ENCODE peak calls at places on chromosomes 5 and 9, in four cellular contexts. U is right lobe of liver, Y is Peyer's patch, V is IMR-90. X is an unnamed sample. For H3K4me1, the result is how much of the 10 kb centered on the place peaks cover.

GRCh38 chr9:70835323-70835722 is 286.1 kb downstream of the TRPM3 start:
- DNase-seq in U (no peak), Y (no peak), V (no peak), X (no peak)

GRCh38 chr5:144774247-144774646 is 603.6 kb downstream of the KCTD16 start:
- DNase-seq in U (no peak), Y (no peak), V (no peak), X (no peak)

GRCh38 chr5:145062280-145062679 is 772.9 kb downstream of the PRELID2 start:
- DNase-seq in U (no peak), Y (no peak), V (peak), X (no peak)

GRCh38 chr9:89985078-89985477 is 380.3 kb downstream of the GADD45G start:
- DNase-seq in U (no peak), Y (no peak), V (no peak), X (no peak)

GRCh38 chr9:89742660-89743059 is 137.8 kb downstream of the GADD45G start:
- DNase-seq in U (no peak), Y (no peak), V (no peak), X (no peak)

GRCh38 chr9:90442738-90443137 is 199.9 kb downstream of the DIRAS2 start:
- DNase-seq in U (no peak), Y (no peak), V (no peak), X (no peak)

GRCh38 chr5:127549551-127549950 is 32.1 kb downstream of the PRRC1 start:
- DNase-seq in U (no peak), Y (no peak), V (no peak), X (no peak)

GRCh38 chr9:108056083-108056804 is 566.7 kb upstream of the KLF4 start:
- DNase-seq in U (no peak), Y (no peak), V (peak), X (no peak)

GRCh38 chr5:6732634-6733410 is 19.6 kb downstream of the TENT4A start:
- DNase-seq in U (no peak), Y (no peak), V (peak), X (peak)

GRCh38 chr9:78985084-78985738 is 586.6 kb upstream of the TLE4 start:
- DNase-seq in U (no peak), Y (no peak), V (peak), X (no peak)

GRCh38 chr5:43207601-43208000 is 15.6 kb downstream of the NIM1K start:
- DNase-seq in U (no peak), Y (no peak), V (peak), X (no peak)

GRCh38 chr5:96175090-96175489 is 213.4 kb upstream of the ELL2 start:
- DNase-seq in U (no peak), Y (no peak), V (no peak), X (no peak)

GRCh38 chr9:137757139-137757538 is 120.4 kb upstream of the CACNA1B start:
- DNase-seq in U (peak), Y (no peak), V (no peak), X (peak)

GRCh38 chr5:11890777-11891176 is 13.5 kb downstream of the CTNND2 start:
- DNase-seq in U (no peak), Y (no peak), V (no peak), X (no peak)

GRCh38 chr5:39376293-39376714 is 12.0 kb upstream of the C9 start:
- DNase-seq in U (no peak), Y (no peak), V (peak), X (peak)

GRCh38 chr5:33423018-33423630 is 17.6 kb upstream of the TARS1 start:
- DNase-seq in U (no peak), Y (no peak), V (peak), X (no peak)

GRCh38 chr5:113264061-113264460 is 170.7 kb downstream of the TSSK1B start:
- DNase-seq in U (no peak), Y (no peak), V (peak), X (no peak)

GRCh38 chr9:109063765-109064164 is 50.5 kb upstream of the CTNNAL1 start:
- DNase-seq in U (no peak), Y (no peak), V (peak), X (no peak)

GRCh38 chr9:19517202-19517942 is 108.6 kb downstream of the ACER2 start:
- DNase-seq in U (no peak), Y (no peak), V (no peak), X (no peak)

GRCh38 chr9:136022731-136023400 is 61.7 kb upstream of the UBAC1 start:
- DNase-seq in U (no peak), Y (no peak), V (no peak), X (peak)

GRCh38 chr9:3528466-3528865 is 2.7 kb upstream of the RFX3 start:
- DNase-seq in U (no peak), Y (peak), V (no peak), X (no peak)

GRCh38 chr9:18907927-18908625 is 124.9 kb downstream of the SAXO1 start:
- DNase-seq in U (no peak), Y (no peak), V (no peak), X (no peak)

GRCh38 chr5:176732306-176732705 is 78.1 kb upstream of the UNC5A start:
- DNase-seq in U (no peak), Y (no peak), V (no peak), X (no peak)

GRCh38 chr5:179431221-179431620 is 86.0 kb upstream of the ADAMTS2 start:
- DNase-seq in U (no peak), Y (no peak), V (no peak), X (no peak)

GRCh38 chr5:53095222-53095621 is 14.3 kb downstream of the MOCS2 start:
- DNase-seq in U (no peak), Y (no peak), V (no peak), X (no peak)

GRCh38 chr5:84478603-84479002 is 93.9 kb upstream of the EDIL3 start:
- DNase-seq in U (no peak), Y (no peak), V (peak), X (no peak)

GRCh38 chr5:57859626-57860025 is 377.0 kb upstream of the ACTBL2 start:
- DNase-seq in U (no peak), Y (no peak), V (no peak), X (no peak)

GRCh38 chr5:156774273-156774672 is 75.8 kb upstream of the PPP1R2B start:
- DNase-seq in U (no peak), Y (no peak), V (no peak), X (no peak)

GRCh38 chr5:168409601-168410458 is 76.4 kb upstream of the RARS1 start:
- DNase-seq in U (no peak), Y (no peak), V (peak), X (no peak)

GRCh38 chr5:160359816-160360215 is 10.6 kb downstream of the C1QTNF2 start:
- DNase-seq in U (no peak), Y (no peak), V (no peak), X (no peak)

GRCh38 chr5:14588758-14589543 is 7.4 kb downstream of the OTULINL start:
- DNase-seq in U (no peak), Y (no peak), V (no peak), X (peak)

GRCh38 chr5:14590949-14591348 is 9.4 kb downstream of the OTULINL start:
- DNase-seq in U (no peak), Y (no peak), V (no peak), X (no peak)

GRCh38 chr5:14588145-14588544 is 6.6 kb downstream of the OTULINL start:
- DNase-seq in U (no peak), Y (no peak), V (no peak), X (no peak)

GRCh38 chr5:14584848-14585247 is 3.3 kb downstream of the OTULINL start:
- DNase-seq in U (no peak), Y (no peak), V (no peak), X (no peak)

GRCh38 chr5:14587143-14587542 is 5.6 kb downstream of the OTULINL start:
- DNase-seq in U (no peak), Y (no peak), V (no peak), X (peak)
- H3K4me1 ChIP-seq in U (under half), Y (under half), V (under half), X (under half)

DNA sequence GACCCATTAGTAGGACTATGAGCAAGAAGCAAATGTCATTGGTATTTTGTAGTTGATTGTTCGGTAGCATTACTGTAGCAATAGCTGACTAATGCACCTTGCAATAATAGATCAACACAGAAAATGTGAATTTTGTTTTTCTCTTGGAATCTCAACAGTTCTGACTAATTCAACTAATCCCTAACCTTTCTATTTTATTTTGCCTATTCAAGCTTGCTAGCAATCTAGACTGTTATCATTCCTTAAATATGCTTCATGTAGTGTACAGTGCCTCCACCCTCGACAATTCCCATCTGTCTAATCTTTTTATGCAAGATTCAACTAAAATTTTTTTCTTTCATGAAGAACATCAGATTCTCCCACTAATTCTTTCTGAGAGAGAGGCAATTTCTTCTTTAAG is 570.6 kb downstream of the PDE4D start:
- DNase-seq in U (no peak), Y (no peak), V (no peak), X (no peak)
- TF ChIP-seq POLR2A in U (no peak), Y (no peak), V (no peak), X (no peak)

GRCh38 chr5:151164687-151165392 is 7.3 kb upstream of the ANXA6 start:
- DNase-seq in U (peak), Y (peak), V (peak), X (peak)
- H3K4me1 ChIP-seq in U (under half), Y (under half), V (under half), X (under half)

GRCh38 chr9:5580650-5581049 is 48.3 kb upstream of the RIC1 start:
- DNase-seq in U (no peak), Y (no peak), V (no peak), X (no peak)

GRCh38 chr9:5582835-5583195 is 46.1 kb upstream of the RIC1 start:
- DNase-seq in U (no peak), Y (peak), V (peak), X (no peak)

GRCh38 chr9:5587024-5587423 is 41.9 kb upstream of the RIC1 start:
- DNase-seq in U (no peak), Y (no peak), V (peak), X (no peak)

GRCh38 chr9:5592231-5592630 is 36.7 kb upstream of the RIC1 start:
- DNase-seq in U (no peak), Y (no peak), V (no peak), X (no peak)

DNA sequence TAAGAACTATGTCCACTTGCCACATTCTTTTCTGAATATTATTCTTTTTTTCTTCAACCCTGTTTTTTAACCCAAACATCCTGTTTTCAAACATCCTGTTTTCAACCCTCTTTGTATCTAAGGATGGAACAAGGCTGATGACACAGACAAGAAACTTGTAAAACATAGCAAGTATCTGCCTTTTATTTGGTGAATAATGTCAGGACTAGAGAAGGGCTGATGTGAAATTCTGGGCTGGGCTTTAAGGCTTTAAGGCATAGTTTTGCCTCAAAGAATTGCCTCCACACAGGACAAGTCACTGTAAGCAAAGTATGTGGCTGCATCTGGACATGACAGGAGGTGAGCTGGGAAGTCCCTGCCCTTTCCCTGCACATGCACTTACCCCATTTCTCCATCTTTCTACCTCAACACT is 42.5 kb upstream of the RIC1 start:
- DNase-seq in U (no peak), Y (no peak), V (peak), X (no peak)
- TF ChIP-seq POLR2A in U (no peak), Y (no peak), V (no peak), X (no peak)

GRCh38 chr5:172874647-172875371 is 40.8 kb downstream of the ERGIC1 start:
- DNase-seq in U (no peak), Y (no peak), V (no peak), X (no peak)
- H3K4me1 ChIP-seq in U (under half), Y (under half), V (half or more), X (half or more)

GRCh38 chr9:127444283-127444920 is 6.8 kb downstream of the RPL12 start:
- DNase-seq in U (no peak), Y (no peak), V (no peak), X (no peak)

GRCh38 chr9:127446720-127447415 is 4.3 kb downstream of the RPL12 start:
- DNase-seq in U (no peak), Y (no peak), V (no peak), X (no peak)

GRCh38 chr9:127445851-127446719 is 5.1 kb downstream of the RPL12 start:
- DNase-seq in U (no peak), Y (no peak), V (no peak), X (no peak)

GRCh38 chr9:127447416-127448111 is 3.6 kb downstream of the RPL12 start:
- DNase-seq in U (no peak), Y (no peak), V (peak), X (no peak)

GRCh38 chr9:127444921-127445850 is 6.0 kb downstream of the RPL12 start:
- DNase-seq in U (no peak), Y (no peak), V (peak), X (no peak)
- TF ChIP-seq POLR2A in U (no peak), Y (no peak), V (peak), X (no peak)

X was measured in adrenal gland.